ENCODE peak calls at places on chromosome 4, in six cellular contexts. G, S, Z, Q, N and D are unnamed samples.

GRCh38 chr4:108738307-108738706 is 24.5 kb downstream of the ETNPPL start:
- DNase-seq in Q (no peak), N (no peak), G (no peak), S (no peak), Z (no peak), D (no peak)

GRCh38 chr4:8537041-8537461 is 43.1 kb upstream of the GPR78 start:
- DNase-seq in Q (no peak), G (no peak), S (no peak), Z (no peak), N (no peak), D (no peak)

GRCh38 chr4:41538887-41539498 is 1.0 kb downstream of the LIMCH1 start:
- DNase-seq in Q (no peak), Z (no peak), N (no peak), G (no peak), S (no peak), D (no peak)

GRCh38 chr4:182928061-182928460 is 10.9 kb upstream of the DCTD start:
- DNase-seq in S (no peak), N (no peak), G (no peak), Q (no peak), Z (no peak), D (no peak)

GRCh38 chr4:99811850-99812249 is 4.8 kb upstream of the DAPP1 start:
- DNase-seq in G (no peak), Z (no peak), S (peak), Q (no peak), N (peak), D (no peak)

GRCh38 chr4:138189212-138189611 is 52.9 kb downstream of the SLC7A11 start:
- DNase-seq in S (no peak), Q (no peak), Z (no peak), G (no peak), N (no peak), D (no peak)

GRCh38 chr4:113114884-113115283 is 65.4 kb downstream of the ANK2 start:
- DNase-seq in N (no peak), Q (no peak), Z (no peak), G (no peak), S (no peak), D (no peak)

GRCh38 chr4:20378181-20378580 is 126.5 kb downstream of the SLIT2 start:
- DNase-seq in N (no peak), S (no peak), Q (no peak), G (no peak), Z (no peak), D (no peak)

GRCh38 chr4:53763813-53764597 is 172.7 kb upstream of the LNX1 start:
- DNase-seq in G (peak), Q (no peak), Z (no peak), N (no peak), S (no peak), D (no peak)

GRCh38 chr4:47330856-47331255 is 132.6 kb downstream of the COMMD8 start:
- DNase-seq in Q (no peak), G (no peak), Z (no peak), S (no peak), N (no peak), D (no peak)

GRCh38 chr4:5992171-5993062 is 25.8 kb downstream of the C4orf50 start:
- DNase-seq in Z (no peak), S (no peak), Q (no peak), N (no peak), G (no peak), D (no peak)

GRCh38 chr4:82988323-82988832 is 22.2 kb downstream of the LIN54 start:
- DNase-seq in S (no peak), Z (no peak), G (peak), N (no peak), Q (no peak), D (no peak)

GRCh38 chr4:146059865-146060264 is 115.7 kb upstream of the LSM6 start:
- DNase-seq in G (no peak), Z (no peak), S (no peak), N (no peak), Q (no peak), D (no peak)

GRCh38 chr4:23768541-23768940 is 121.3 kb downstream of the PPARGC1A start:
- DNase-seq in Z (no peak), Q (no peak), S (no peak), N (no peak), G (no peak), D (no peak)

GRCh38 chr4:140151700-140152014 is 2.3 kb downstream of the MAML3 start:
- DNase-seq in Z (peak), N (peak), G (no peak), Q (peak), S (peak), D (peak)

GRCh38 chr4:17646693-17647092 is 32.3 kb downstream of the MED28 start:
- DNase-seq in G (no peak), S (no peak), Z (no peak), Q (no peak), N (no peak), D (no peak)

GRCh38 chr4:153488719-153489384 is 22.7 kb downstream of the TMEM131L start:
- DNase-seq in Z (peak), G (no peak), N (no peak), S (no peak), Q (no peak), D (peak)

GRCh38 chr4:102862016-102862415 is 6.8 kb upstream of the CISD2 start:
- DNase-seq in S (no peak), G (no peak), N (no peak), Q (no peak), Z (no peak), D (no peak)

GRCh38 chr4:141011799-141012377 is 121.4 kb downstream of the RNF150 start:
- DNase-seq in S (no peak), N (no peak), G (no peak), Z (peak), Q (no peak), D (no peak)

GRCh38 chr4:72701987-72702819 is 133.2 kb upstream of the ADAMTS3 start:
- DNase-seq in S (peak), N (peak), G (peak), Z (no peak), Q (peak), D (no peak)

GRCh38 chr4:156638925-156639605 is 332.5 kb downstream of the PDGFC start:
- DNase-seq in Z (no peak), G (no peak), N (no peak), Q (no peak), S (no peak), D (no peak)

GRCh38 chr4:160877087-160877790 is 1286.6 kb downstream of the FSTL5 start:
- DNase-seq in N (no peak), G (no peak), Z (no peak), Q (no peak), S (no peak), D (no peak)

GRCh38 chr4:42074294-42074693 is 78.2 kb downstream of the BEND4 start:
- DNase-seq in G (no peak), N (no peak), Z (no peak), S (no peak), Q (no peak), D (no peak)